ENCODE peak calls at places on chromosome 9, in four cellular contexts. N is activated CD8-positive, alpha-beta memory T cell treated with anti-CD3 and anti-CD28 coated beads, Interleukin-2, amount 10 ng/mL, durations not matched to agents 7 days and 5 days; V is effector memory CD8-positive, alpha-beta T cell; D is AG08395. Y is an unnamed sample.
A peak's percentile ranks its signal among the peaks of the same experiment; 100 is the strongest.

GRCh38 chr9:93968451-93969327 is 13.5 kb upstream of the BARX1 start:
- DNase-seq in D (no peak), V (no peak), N (no peak), Y (peak; percentile 8)

GRCh38 chr9:97980479-97980803 is 2.7 kb upstream of the ANP32B start:
- DNase-seq in D (peak; percentile 17), N (no peak), V (no peak), Y (peak; percentile 44)

GRCh38 chr9:111959468-111959941 is 62.9 kb downstream of the UGCG start:
- DNase-seq in V (no peak), N (no peak), D (peak; percentile 94), Y (peak; percentile 93)

GRCh38 chr9:93660647-93661046 is 84.3 kb downstream of the PHF2 start:
- DNase-seq in D (no peak), V (no peak), N (no peak), Y (no peak)

GRCh38 chr9:110104201-110104845 is 103.6 kb downstream of the C9orf152 start:
- DNase-seq in D (no peak), V (no peak), N (no peak), Y (peak; percentile 24)

GRCh38 chr9:36144322-36145206 is 8.0 kb downstream of the GLIPR2 start:
- DNase-seq in D (no peak), N (peak; percentile 71), V (no peak), Y (peak; percentile 2)

GRCh38 chr9:77944556-77945261 is 86.9 kb downstream of the GNAQ start:
- DNase-seq in V (no peak), D (no peak), N (no peak), Y (no peak)

GRCh38 chr9:84500218-84500617 is 159.7 kb upstream of the SLC28A3 start:
- DNase-seq in N (no peak), V (no peak), D (no peak), Y (no peak)

GRCh38 chr9:130997925-130998595 is 10.9 kb upstream of the LAMC3 start:
- DNase-seq in N (peak; percentile 62), V (peak; percentile 9), D (peak; percentile 94), Y (peak; percentile 95)

GRCh38 chr9:4306066-4306787 is 6.4 kb upstream of the GLIS3 start:
- DNase-seq in D (peak; percentile 48), N (no peak), V (no peak), Y (peak; percentile 39)

GRCh38 chr9:134545213-134546211 is 96.1 kb upstream of the COL5A1 start:
- DNase-seq in V (no peak), N (no peak), D (peak; percentile 84), Y (peak; percentile 83)

GRCh38 chr9:137237759-137238726 is 3.0 kb upstream of the TUBB4B start:
- DNase-seq in D (no peak), V (no peak), N (no peak), Y (no peak)

GRCh38 chr9:105439428-105439827 is 8.4 kb upstream of the FSD1L start:
- DNase-seq in D (no peak), N (no peak), V (no peak), Y (peak; percentile 13)

GRCh38 chr9:114285166-114285867 is 37.6 kb upstream of the ORM1 start:
- DNase-seq in D (peak; percentile 92), N (no peak), V (no peak), Y (peak; percentile 91)

GRCh38 chr9:89046832-89047231 is 55.6 kb downstream of the S1PR3 start:
- DNase-seq in N (no peak), V (no peak), D (peak; percentile 32), Y (peak; percentile 59)

GRCh38 chr9:25990376-25990775 is 312.1 kb upstream of the TUSC1 start:
- DNase-seq in D (no peak), N (no peak), V (no peak), Y (no peak)

GRCh38 chr9:113631093-113631765 is 167.7 kb downstream of the RGS3 start:
- DNase-seq in D (no peak), N (no peak), V (no peak), Y (peak; percentile 28)

GRCh38 chr9:137314561-137315560 is 12.8 kb upstream of the NRARP start:
- DNase-seq in D (no peak), N (no peak), V (no peak), Y (peak; percentile 11)